ENCODE peak calls at places on chromosome 3, in seven cellular contexts. One of them, this sample, is unnamed.

GRCh38 chr3:30188713-30189112 is 417.7 kb upstream of the TGFBR2 start:
- DNase-seq in Panc1: no peak
- DNase-seq in breast epithelium: no peak
- DNase-seq in H1: no peak
- DNase-seq in prostate gland: no peak
- DNase-seq in esophagus muscularis mucosa: no peak
- DNase-seq in stomach: no peak
- DNase-seq in this sample: no peak

GRCh38 chr3:51673802-51674654 is 3.0 kb downstream of the TEX264 start:
- DNase-seq in Panc1: no peak
- DNase-seq in breast epithelium: no peak
- DNase-seq in H1: no peak
- DNase-seq in prostate gland: no peak
- DNase-seq in esophagus muscularis mucosa: no peak
- DNase-seq in stomach: peak
- DNase-seq in this sample: no peak

GRCh38 chr3:189237516-189237915 is 65.7 kb downstream of the TPRG1 start:
- DNase-seq in Panc1: no peak
- DNase-seq in breast epithelium: no peak
- DNase-seq in H1: no peak
- DNase-seq in prostate gland: no peak
- DNase-seq in esophagus muscularis mucosa: no peak
- DNase-seq in stomach: no peak
- DNase-seq in this sample: no peak

GRCh38 chr3:145739926-145740325 is 421.1 kb downstream of the PLOD2 start:
- DNase-seq in Panc1: no peak
- DNase-seq in breast epithelium: no peak
- DNase-seq in H1: no peak
- DNase-seq in prostate gland: no peak
- DNase-seq in esophagus muscularis mucosa: no peak
- DNase-seq in stomach: no peak
- DNase-seq in this sample: no peak

GRCh38 chr3:197428117-197428761 is 127.5 kb downstream of the BDH1 start:
- DNase-seq in Panc1: no peak
- DNase-seq in breast epithelium: no peak
- DNase-seq in H1: no peak
- DNase-seq in prostate gland: peak
- DNase-seq in esophagus muscularis mucosa: no peak
- DNase-seq in stomach: peak
- DNase-seq in this sample: no peak

GRCh38 chr3:141448606-141449216 is 38.1 kb upstream of the RASA2 start:
- DNase-seq in Panc1: no peak
- DNase-seq in breast epithelium: no peak
- DNase-seq in H1: no peak
- DNase-seq in prostate gland: no peak
- DNase-seq in esophagus muscularis mucosa: no peak
- DNase-seq in stomach: no peak
- DNase-seq in this sample: no peak

GRCh38 chr3:151011427-151011826 is 38.9 kb upstream of the CLRN1 start:
- DNase-seq in Panc1: no peak
- DNase-seq in breast epithelium: no peak
- DNase-seq in H1: no peak
- DNase-seq in prostate gland: no peak
- DNase-seq in esophagus muscularis mucosa: peak
- DNase-seq in stomach: no peak
- DNase-seq in this sample: no peak

GRCh38 chr3:125037498-125038150 is 18.2 kb downstream of the HEG1 start:
- DNase-seq in Panc1: no peak
- DNase-seq in breast epithelium: no peak
- DNase-seq in H1: no peak
- DNase-seq in prostate gland: no peak
- DNase-seq in esophagus muscularis mucosa: no peak
- DNase-seq in stomach: no peak
- DNase-seq in this sample: no peak

GRCh38 chr3:100988080-100988479 is 5.1 kb downstream of the ABI3BP start:
- DNase-seq in Panc1: no peak
- DNase-seq in breast epithelium: no peak
- DNase-seq in H1: no peak
- DNase-seq in prostate gland: peak
- DNase-seq in esophagus muscularis mucosa: no peak
- DNase-seq in stomach: no peak
- DNase-seq in this sample: no peak

GRCh38 chr3:158508481-158508880 is 62.5 kb upstream of the MLF1 start:
- DNase-seq in Panc1: no peak
- DNase-seq in breast epithelium: no peak
- DNase-seq in H1: no peak
- DNase-seq in prostate gland: no peak
- DNase-seq in esophagus muscularis mucosa: no peak
- DNase-seq in stomach: no peak
- DNase-seq in this sample: no peak

GRCh38 chr3:113631573-113631972 is 64.9 kb downstream of the USF3 start:
- DNase-seq in Panc1: no peak
- DNase-seq in breast epithelium: no peak
- DNase-seq in H1: no peak
- DNase-seq in prostate gland: no peak
- DNase-seq in esophagus muscularis mucosa: no peak
- DNase-seq in stomach: no peak
- DNase-seq in this sample: no peak

GRCh38 chr3:183548262-183548769 is 7.2 kb downstream of the KLHL6 start:
- DNase-seq in Panc1: no peak
- DNase-seq in breast epithelium: no peak
- DNase-seq in H1: no peak
- DNase-seq in prostate gland: no peak
- DNase-seq in esophagus muscularis mucosa: no peak
- DNase-seq in stomach: no peak
- DNase-seq in this sample: no peak

GRCh38 chr3:15331606-15332404 is 581 bp downstream of the SH3BP5 start:
- DNase-seq in Panc1: no peak
- DNase-seq in breast epithelium: no peak
- DNase-seq in H1: no peak
- DNase-seq in prostate gland: no peak
- DNase-seq in esophagus muscularis mucosa: no peak
- DNase-seq in stomach: peak
- DNase-seq in this sample: peak

GRCh38 chr3:25783661-25784512 is 644 bp upstream of the NGLY1 start:
- DNase-seq in Panc1: no peak
- DNase-seq in breast epithelium: peak
- DNase-seq in H1: no peak
- DNase-seq in prostate gland: peak
- DNase-seq in esophagus muscularis mucosa: no peak
- DNase-seq in stomach: peak
- DNase-seq in this sample: no peak

GRCh38 chr3:64454179-64454578 is 228.9 kb upstream of the PRICKLE2 start:
- DNase-seq in Panc1: no peak
- DNase-seq in breast epithelium: no peak
- DNase-seq in H1: no peak
- DNase-seq in prostate gland: no peak
- DNase-seq in esophagus muscularis mucosa: no peak
- DNase-seq in stomach: no peak
- DNase-seq in this sample: no peak

GRCh38 chr3:59308684-59309083 is 258.9 kb upstream of the CFAP20DC start:
- DNase-seq in Panc1: no peak
- DNase-seq in breast epithelium: no peak
- DNase-seq in H1: no peak
- DNase-seq in prostate gland: no peak
- DNase-seq in esophagus muscularis mucosa: no peak
- DNase-seq in stomach: no peak
- DNase-seq in this sample: no peak

GRCh38 chr3:137947120-137947519 is 62.8 kb upstream of the CLDN18 start:
- DNase-seq in Panc1: no peak
- DNase-seq in breast epithelium: no peak
- DNase-seq in H1: no peak
- DNase-seq in prostate gland: no peak
- DNase-seq in esophagus muscularis mucosa: peak
- DNase-seq in stomach: no peak
- DNase-seq in this sample: no peak

GRCh38 chr3:137944593-137944992 is 65.4 kb upstream of the CLDN18 start:
- DNase-seq in Panc1: no peak
- DNase-seq in breast epithelium: no peak
- DNase-seq in H1: no peak
- DNase-seq in prostate gland: no peak
- DNase-seq in esophagus muscularis mucosa: no peak
- DNase-seq in stomach: no peak
- DNase-seq in this sample: no peak

GRCh38 chr3:137948400-137949072 is 61.4 kb upstream of the CLDN18 start:
- DNase-seq in Panc1: no peak
- DNase-seq in breast epithelium: no peak
- DNase-seq in H1: no peak
- DNase-seq in prostate gland: no peak
- DNase-seq in esophagus muscularis mucosa: peak
- DNase-seq in stomach: no peak
- DNase-seq in this sample: no peak

GRCh38 chr3:137946341-137946973 is 63.5 kb upstream of the CLDN18 start:
- DNase-seq in Panc1: no peak
- DNase-seq in breast epithelium: no peak
- DNase-seq in H1: peak
- DNase-seq in prostate gland: peak
- DNase-seq in esophagus muscularis mucosa: peak
- DNase-seq in stomach: peak
- DNase-seq in this sample: peak
- TF ChIP-seq CTCF in Panc1: peak
- TF ChIP-seq CTCF in breast epithelium: peak
- TF ChIP-seq CTCF in H1: peak
- TF ChIP-seq CTCF in prostate gland: peak
- TF ChIP-seq CTCF in esophagus muscularis mucosa: peak
- TF ChIP-seq CTCF in stomach: no peak
- TF ChIP-seq CTCF in this sample: peak

GRCh38 chr3:43016513-43016865 is 37.4 kb downstream of the GASK1A start:
- DNase-seq in Panc1: no peak
- DNase-seq in breast epithelium: no peak
- DNase-seq in H1: no peak
- DNase-seq in prostate gland: no peak
- DNase-seq in esophagus muscularis mucosa: no peak
- DNase-seq in stomach: no peak
- DNase-seq in this sample: no peak

GRCh38 chr3:43015572-43016512 is 36.7 kb downstream of the GASK1A start:
- DNase-seq in Panc1: no peak
- DNase-seq in breast epithelium: no peak
- DNase-seq in H1: no peak
- DNase-seq in prostate gland: no peak
- DNase-seq in esophagus muscularis mucosa: no peak
- DNase-seq in stomach: no peak
- DNase-seq in this sample: no peak

GRCh38 chr3:43014216-43014615 is 35.1 kb downstream of the GASK1A start:
- DNase-seq in Panc1: no peak
- DNase-seq in breast epithelium: no peak
- DNase-seq in H1: no peak
- DNase-seq in prostate gland: no peak
- DNase-seq in esophagus muscularis mucosa: no peak
- DNase-seq in stomach: no peak
- DNase-seq in this sample: no peak

GRCh38 chr3:43013743-43014155 is 34.6 kb downstream of the GASK1A start:
- DNase-seq in Panc1: no peak
- DNase-seq in breast epithelium: no peak
- DNase-seq in H1: no peak
- DNase-seq in prostate gland: no peak
- DNase-seq in esophagus muscularis mucosa: no peak
- DNase-seq in stomach: no peak
- DNase-seq in this sample: no peak

GRCh38 chr3:43014990-43015389 is 35.9 kb downstream of the GASK1A start:
- DNase-seq in Panc1: no peak
- DNase-seq in breast epithelium: no peak
- DNase-seq in H1: no peak
- DNase-seq in prostate gland: no peak
- DNase-seq in esophagus muscularis mucosa: no peak
- DNase-seq in stomach: no peak
- DNase-seq in this sample: no peak
- TF ChIP-seq POLR2AphosphoS5 in Panc1: no peak
- TF ChIP-seq POLR2AphosphoS5 in breast epithelium: no peak
- TF ChIP-seq POLR2AphosphoS5 in H1: no peak
- TF ChIP-seq POLR2AphosphoS5 in prostate gland: no peak
- TF ChIP-seq POLR2AphosphoS5 in esophagus muscularis mucosa: no peak
- TF ChIP-seq POLR2AphosphoS5 in stomach: no peak
- TF ChIP-seq POLR2AphosphoS5 in this sample: no peak

DNA sequence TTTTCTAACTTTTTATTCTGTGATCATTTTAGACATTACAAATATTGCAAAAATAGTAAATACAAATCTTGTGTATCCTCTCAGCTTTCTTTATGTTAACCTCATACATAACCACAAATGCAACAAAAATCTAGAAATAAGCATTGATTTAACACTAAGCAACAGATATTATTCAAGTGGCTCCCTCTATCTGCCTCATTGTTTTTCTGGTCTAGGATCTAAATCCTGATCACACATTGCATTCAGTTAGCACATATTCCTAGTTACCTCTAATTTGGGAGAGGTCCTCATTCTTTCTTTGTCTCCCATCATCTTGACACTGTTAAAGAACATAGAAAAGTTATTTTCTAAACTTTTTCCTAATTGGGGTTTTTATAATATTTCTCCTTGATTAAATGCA is 1126.0 kb downstream of the ROBO2 start:
- DNase-seq in Panc1: no peak
- DNase-seq in breast epithelium: no peak
- DNase-seq in H1: no peak
- DNase-seq in prostate gland: no peak
- DNase-seq in esophagus muscularis mucosa: no peak
- DNase-seq in stomach: no peak
- DNase-seq in this sample: no peak
- TF ChIP-seq CTCF in Panc1: no peak
- TF ChIP-seq CTCF in breast epithelium: no peak
- TF ChIP-seq CTCF in H1: no peak
- TF ChIP-seq CTCF in prostate gland: no peak
- TF ChIP-seq CTCF in esophagus muscularis mucosa: no peak
- TF ChIP-seq CTCF in stomach: no peak
- TF ChIP-seq CTCF in this sample: no peak

GRCh38 chr3:149653136-149653535 is 4.7 kb downstream of the WWTR1 start:
- DNase-seq in Panc1: no peak
- DNase-seq in breast epithelium: no peak
- DNase-seq in H1: no peak
- DNase-seq in prostate gland: no peak
- DNase-seq in esophagus muscularis mucosa: no peak
- DNase-seq in stomach: no peak
- DNase-seq in this sample: no peak

GRCh38 chr3:149655826-149656599 is 1.8 kb downstream of the WWTR1 start:
- DNase-seq in Panc1: no peak
- DNase-seq in breast epithelium: no peak
- DNase-seq in H1: no peak
- DNase-seq in prostate gland: peak
- DNase-seq in esophagus muscularis mucosa: no peak
- DNase-seq in stomach: no peak
- DNase-seq in this sample: no peak

GRCh38 chr3:149653564-149653963 is 4.3 kb downstream of the WWTR1 start:
- DNase-seq in Panc1: no peak
- DNase-seq in breast epithelium: no peak
- DNase-seq in H1: no peak
- DNase-seq in prostate gland: no peak
- DNase-seq in esophagus muscularis mucosa: no peak
- DNase-seq in stomach: no peak
- DNase-seq in this sample: no peak

GRCh38 chr3:149657458-149657795 is 398 bp downstream of the WWTR1 start:
- DNase-seq in Panc1: no peak
- DNase-seq in breast epithelium: peak
- DNase-seq in H1: no peak
- DNase-seq in prostate gland: peak
- DNase-seq in esophagus muscularis mucosa: no peak
- DNase-seq in stomach: peak
- DNase-seq in this sample: no peak

DNA sequence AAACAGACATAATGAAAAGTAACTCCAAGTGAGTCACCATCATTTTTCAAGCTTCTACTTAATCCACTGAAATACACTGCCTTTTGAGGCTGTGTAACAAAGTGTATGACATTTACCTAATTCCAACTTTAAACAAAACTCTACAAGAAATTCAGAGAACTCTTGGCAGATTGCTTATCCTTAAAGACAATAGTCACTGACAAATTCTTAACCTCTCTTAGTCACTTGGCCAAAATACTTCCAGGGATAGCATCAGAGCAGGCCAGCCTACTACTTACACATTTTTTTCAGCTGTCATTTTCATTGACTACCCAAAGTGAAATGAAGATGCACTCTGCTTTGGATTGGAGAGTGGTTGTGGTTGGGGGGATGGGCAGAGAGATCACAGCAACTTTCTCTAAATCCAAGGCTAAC is 3.6 kb downstream of the WWTR1 start:
- DNase-seq in Panc1: no peak
- DNase-seq in breast epithelium: no peak
- DNase-seq in H1: no peak
- DNase-seq in prostate gland: no peak
- DNase-seq in esophagus muscularis mucosa: no peak
- DNase-seq in stomach: no peak
- DNase-seq in this sample: no peak
- TF ChIP-seq POLR2AphosphoS5 in Panc1: peak
- TF ChIP-seq POLR2AphosphoS5 in breast epithelium: no peak
- TF ChIP-seq POLR2AphosphoS5 in H1: no peak
- TF ChIP-seq POLR2AphosphoS5 in prostate gland: peak
- TF ChIP-seq POLR2AphosphoS5 in esophagus muscularis mucosa: peak
- TF ChIP-seq POLR2AphosphoS5 in stomach: no peak
- TF ChIP-seq POLR2AphosphoS5 in this sample: no peak